ENCODE peak calls at places on chromosomes 11 and 22, in seven cellular contexts. N is CD4-positive, alpha-beta T cell; Z is LoVo; A is H9; T is Kasumi-1; V is smooth muscle cell of the brain vasculature; L is GM23338. G is an unnamed sample.

GRCh38 chr11:125483592-125483991 is 12.5 kb downstream of the FEZ1 start:
- DNase-seq in N (no peak), Z (no peak), A (no peak), T (no peak), V (no peak), L (no peak), G (no peak)

GRCh38 chr11:59196777-59197176 is 15.9 kb downstream of the MPEG1 start:
- DNase-seq in N (no peak), Z (no peak), A (no peak), T (no peak), V (no peak), L (no peak), G (no peak)

GRCh38 chr11:10796191-10796590 is 12.5 kb downstream of the EIF4G2 start:
- DNase-seq in N (no peak), Z (no peak), A (no peak), T (no peak), V (no peak), L (no peak), G (no peak)

GRCh38 chr11:94068764-94069163 is 47.6 kb downstream of the HEPHL1 start:
- DNase-seq in N (no peak), Z (no peak), A (no peak), T (no peak), V (no peak), L (no peak), G (peak)

GRCh38 chr11:113166280-113166679 is 148.1 kb upstream of the TTC12 start:
- DNase-seq in N (no peak), Z (no peak), A (no peak), T (no peak), V (no peak), L (no peak), G (no peak)

GRCh38 chr11:19951558-19952083 is 208.7 kb downstream of the DBX1 start:
- DNase-seq in N (no peak), Z (peak), A (no peak), T (peak), V (no peak), L (peak), G (peak)

GRCh38 chr11:100638648-100639047 is 48.4 kb upstream of the ARHGAP42 start:
- DNase-seq in N (no peak), Z (no peak), A (no peak), T (no peak), V (no peak), L (no peak), G (no peak)

GRCh38 chr11:66288138-66288865 is 641 bp downstream of the YIF1A start:
- DNase-seq in N (no peak), Z (no peak), A (no peak), T (no peak), V (no peak), L (peak), G (peak)

GRCh38 chr11:68812526-68812925 is 29.2 kb downstream of the CPT1A start:
- DNase-seq in N (no peak), Z (no peak), A (no peak), T (no peak), V (no peak), L (no peak), G (no peak)

GRCh38 chr11:106077609-106078517 is at the start of gene AASDHPPT:
- DNase-seq in N (no peak), Z (peak), A (no peak), T (no peak), V (peak), L (peak), G (peak)

GRCh38 chr11:72354356-72355115 is 79.8 kb downstream of the CLPB start:
- DNase-seq in N (no peak), Z (no peak), A (peak), T (no peak), V (no peak), L (peak), G (no peak)

GRCh38 chr11:123654566-123655081 is at the start of gene SCN3B:
- DNase-seq in N (no peak), Z (peak), A (peak), T (no peak), V (peak), L (peak), G (no peak)

GRCh38 chr22:44180706-44181032 is at the start of gene PARVG:
- DNase-seq in N (no peak), Z (no peak), A (peak), T (no peak), V (no peak), L (peak), G (no peak)

GRCh38 chr11:118998822-118999221 is 884 bp downstream of the CENATAC start:
- DNase-seq in N (no peak), Z (peak), A (peak), T (no peak), V (no peak), L (peak), G (peak)

GRCh38 chr22:39664485-39665200 is 94.1 kb downstream of the CACNA1I start:
- DNase-seq in N (peak), Z (no peak), A (peak), T (no peak), V (no peak), L (peak), G (no peak)

GRCh38 chr11:115848614-115849013 is 344.4 kb upstream of the CADM1 start:
- DNase-seq in N (no peak), Z (no peak), A (no peak), T (no peak), V (no peak), L (no peak), G (no peak)

GRCh38 chr22:19721486-19722172 is 1.7 kb upstream of the GP1BB start:
- DNase-seq in N (no peak), Z (no peak), A (no peak), T (no peak), V (no peak), L (peak), G (no peak)

GRCh38 chr11:78023426-78023825 is 350 bp upstream of the KCTD14 start:
- DNase-seq in N (no peak), Z (no peak), A (no peak), T (no peak), V (no peak), L (no peak), G (no peak)

GRCh38 chr22:28246392-28246791 is 327.3 kb upstream of the PITPNB start:
- DNase-seq in N (no peak), Z (no peak), A (no peak), T (no peak), V (no peak), L (no peak), G (no peak)

GRCh38 chr11:79431535-79431934 is 9.3 kb downstream of the TENM4 start:
- DNase-seq in N (no peak), Z (no peak), A (no peak), T (no peak), V (no peak), L (no peak), G (peak)

GRCh38 chr11:116033931-116034553 is 529.8 kb upstream of the CADM1 start:
- DNase-seq in N (no peak), Z (no peak), A (peak), T (no peak), V (no peak), L (peak), G (no peak)

GRCh38 chr11:69567951-69568808 is 72.8 kb upstream of the CCND1 start:
- DNase-seq in N (no peak), Z (no peak), A (no peak), T (no peak), V (no peak), L (no peak), G (no peak)

GRCh38 chr22:17744430-17744829 is 29.8 kb downstream of the BID start:
- DNase-seq in N (no peak), Z (no peak), A (no peak), T (no peak), V (no peak), L (no peak), G (no peak)

GRCh38 chr22:46774456-46775363 is 12.3 kb downstream of the TBC1D22A start:
- DNase-seq in N (no peak), Z (no peak), A (no peak), T (peak), V (no peak), L (no peak), G (no peak)

GRCh38 chr22:50320671-50321325 is 6.0 kb downstream of the DENND6B start:
- DNase-seq in N (no peak), Z (no peak), A (no peak), T (no peak), V (no peak), L (no peak), G (no peak)

GRCh38 chr11:82845336-82846036 is 54.7 kb downstream of the PRCP start:
- DNase-seq in N (no peak), Z (no peak), A (no peak), T (no peak), V (no peak), L (no peak), G (no peak)

GRCh38 chr11:86446163-86446923 is 71.7 kb downstream of the CCDC81 start:
- DNase-seq in N (no peak), Z (no peak), A (no peak), T (no peak), V (no peak), L (no peak), G (no peak)

GRCh38 chr11:68838572-68838964 is 3.1 kb downstream of the CPT1A start:
- DNase-seq in N (no peak), Z (no peak), A (no peak), T (no peak), V (no peak), L (no peak), G (no peak)

G was measured in RKO.